ENCODE peak calls at places on chromosomes 1 and 21, in eight cellular contexts. C, F, S, W, E, A, P and Y are unnamed samples.
A peak's percentile ranks its signal among the peaks of the same experiment; 100 is the strongest.

GRCh38 chr1:41504126-41505035 is 19.9 kb upstream of the EDN2 start:
- DNase-seq in E (no peak), P (no peak), C (no peak), S (no peak), A (no peak), W (no peak), F (no peak), Y (no peak)

GRCh38 chr21:46124083-46124925 is 26.4 kb downstream of the COL6A2 start:
- DNase-seq in A (no peak), P (no peak), W (peak; percentile 2), E (peak; percentile 53), F (no peak), C (no peak), S (no peak), Y (no peak)

GRCh38 chr1:85554630-85555327 is 25.8 kb upstream of the CCN1 start:
- DNase-seq in P (no peak), W (no peak), F (no peak), A (no peak), C (no peak), E (no peak), S (no peak), Y (no peak)

GRCh38 chr1:53131590-53131938 is 10.9 kb downstream of the SLC1A7 start:
- DNase-seq in S (no peak), E (no peak), C (no peak), A (no peak), F (no peak), W (no peak), P (no peak), Y (no peak)

GRCh38 chr1:247639381-247639981 is 34.1 kb downstream of the OR2G3 start:
- DNase-seq in A (peak; percentile 68), E (peak; percentile 61), P (no peak), W (no peak), F (peak; percentile 45), S (peak; percentile 7), C (no peak), Y (peak; percentile 85)

GRCh38 chr1:13687361-13687760 is 12.6 kb upstream of the PRDM2 start:
- DNase-seq in W (no peak), E (no peak), C (no peak), F (no peak), P (no peak), A (no peak), S (no peak), Y (no peak)

GRCh38 chr1:160716013-160716412 is 4.4 kb upstream of the CD48 start:
- DNase-seq in F (no peak), C (no peak), W (no peak), E (no peak), P (no peak), S (no peak), A (no peak), Y (no peak)

GRCh38 chr1:165696625-165697100 is 1.7 kb downstream of the ALDH9A1 start:
- DNase-seq in A (peak; percentile 54), C (peak; percentile 61), E (no peak), W (no peak), S (no peak), F (peak; percentile 69), P (no peak), Y (peak; percentile 9)

GRCh38 chr1:44025816-44026215 is 5.4 kb downstream of the SLC6A9 start:
- DNase-seq in E (no peak), A (no peak), W (no peak), P (no peak), C (no peak), F (no peak), S (no peak), Y (no peak)

GRCh38 chr1:223045164-223045957 is 97.7 kb downstream of the TLR5 start:
- DNase-seq in S (no peak), E (no peak), A (no peak), W (no peak), C (no peak), P (no peak), F (no peak), Y (no peak)

GRCh38 chr1:156865258-156865657 is 4.6 kb downstream of the NTRK1 start:
- DNase-seq in F (no peak), W (no peak), P (no peak), C (no peak), S (no peak), A (no peak), E (no peak), Y (no peak)

GRCh38 chr1:246794261-246795093 is 70.3 kb downstream of the SCCPDH start:
- DNase-seq in W (no peak), F (no peak), E (no peak), C (no peak), S (no peak), P (peak; percentile 17), A (no peak), Y (no peak)